ENCODE peak calls at places on chromosomes 4 and X, in seven cellular contexts. H, T, Z, B, S, I and Y are unnamed samples.

GRCh38 chr4:26346203-26346620 is 25.4 kb downstream of the RBPJ start:
- DNase-seq in T (no peak), Z (peak; percentile 37), S (peak; percentile 82), B (peak; percentile 42), I (no peak), H (no peak), Y (no peak)

GRCh38 chr4:101651778-101652177 is 138.8 kb upstream of the BANK1 start:
- DNase-seq in B (no peak), T (no peak), Z (no peak), I (peak; percentile 65), H (no peak), S (no peak), Y (peak; percentile 58)

GRCh38 chr4:177128306-177128705 is 181.4 kb upstream of the NEIL3 start:
- DNase-seq in T (no peak), B (peak; percentile 8), I (no peak), Z (peak; percentile 72), S (peak; percentile 84), H (no peak), Y (peak; percentile 90)

GRCh38 chrX:110210417-110211139 is 107.3 kb downstream of the AMMECR1 start:
- DNase-seq in Z (peak; percentile 67), T (no peak), I (no peak), B (peak; percentile 90), S (peak; percentile 73), H (peak; percentile 23), Y (peak; percentile 76)

GRCh38 chr4:82948647-82949204 is 48.2 kb downstream of the THAP9 start:
- DNase-seq in S (peak; percentile 58), T (no peak), H (no peak), I (no peak), Z (peak; percentile 73), B (peak; percentile 56), Y (peak; percentile 18)

GRCh38 chrX:49257846-49258748 is 6.4 kb downstream of the FOXP3 start:
- DNase-seq in Z (no peak), H (no peak), I (no peak), S (no peak), B (no peak), T (peak; percentile 49), Y (no peak)

GRCh38 chrX:23787745-23788118 is 4.8 kb downstream of the SAT1 start:
- DNase-seq in I (no peak), H (no peak), T (no peak), B (no peak), Z (no peak), S (no peak), Y (no peak)

GRCh38 chr4:114364857-114365256 is 233.8 kb upstream of the UGT8 start:
- DNase-seq in Z (peak; percentile 88), S (peak; percentile 79), T (no peak), I (no peak), B (peak; percentile 38), H (no peak), Y (peak; percentile 29)

GRCh38 chrX:18424482-18425198 is 768 bp upstream of the CDKL5 start:
- DNase-seq in H (no peak), B (peak; percentile 33), T (no peak), I (no peak), S (peak; percentile 35), Z (peak; percentile 52), Y (peak; percentile 29)

GRCh38 chr4:40038972-40039371 is 17.7 kb upstream of the N4BP2 start:
- DNase-seq in H (no peak), I (no peak), T (no peak), Z (no peak), B (peak; percentile 72), S (no peak), Y (peak; percentile 89)

GRCh38 chrX:139924069-139924695 is 8.7 kb downstream of the ATP11C start:
- DNase-seq in B (no peak), I (no peak), H (no peak), Z (no peak), T (no peak), S (no peak), Y (no peak)

GRCh38 chrX:110086916-110087484 is 84.1 kb downstream of the TMEM164 start:
- DNase-seq in S (peak; percentile 94), I (no peak), T (no peak), Z (peak; percentile 93), H (peak; percentile 39), B (peak; percentile 96), Y (peak; percentile 92)

GRCh38 chr4:8838911-8839431 is 32.7 kb downstream of the HMX1 start:
- DNase-seq in B (no peak), S (no peak), I (peak; percentile 21), Z (no peak), T (peak; percentile 61), H (no peak), Y (no peak)

DNA sequence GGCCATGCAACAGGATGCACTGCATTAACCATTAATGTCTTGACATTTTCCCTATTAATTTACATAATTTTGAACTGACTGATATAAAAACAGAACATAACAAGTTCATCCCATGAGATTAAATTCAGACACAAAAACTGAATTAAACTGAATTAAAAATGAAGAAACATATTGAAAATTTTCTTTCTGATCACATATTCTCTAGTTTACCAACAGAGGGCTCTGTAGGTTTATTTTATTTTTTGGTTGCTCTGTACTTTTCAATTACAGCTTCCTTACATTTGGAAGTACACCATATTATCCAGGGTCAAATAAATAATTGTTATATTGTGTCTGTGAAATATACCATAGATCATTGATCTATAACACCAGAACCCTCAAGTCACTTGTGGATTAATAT is 27.3 kb upstream of the CT83 start:
- DNase-seq in B (peak; percentile 8), T (no peak), Z (peak; percentile 4), S (peak; percentile 3), I (no peak), H (no peak), Y (peak; percentile 0)
- TF ChIP-seq CTCF in B (peak; percentile 39), T (no peak), Z (no peak), S (peak; percentile 16), I (peak; percentile 22), H (no peak), Y (no peak)

GRCh38 chr4:2402453-2402852 is 16.0 kb downstream of the ZFYVE28 start:
- DNase-seq in H (no peak), Z (peak; percentile 27), S (no peak), T (no peak), I (peak; percentile 7), B (no peak), Y (no peak)

GRCh38 chr4:2400841-2401609 is 17.4 kb downstream of the ZFYVE28 start:
- DNase-seq in B (no peak), H (no peak), Z (no peak), S (no peak), I (peak; percentile 39), T (no peak), Y (no peak)

GRCh38 chr4:2402941-2403340 is 15.5 kb downstream of the ZFYVE28 start:
- DNase-seq in H (no peak), I (peak; percentile 44), T (no peak), S (no peak), Z (no peak), B (no peak), Y (no peak)

GRCh38 chr4:2401610-2401983 is 16.8 kb downstream of the ZFYVE28 start:
- DNase-seq in H (no peak), B (no peak), T (no peak), I (no peak), Z (no peak), S (no peak), Y (no peak)

DNA sequence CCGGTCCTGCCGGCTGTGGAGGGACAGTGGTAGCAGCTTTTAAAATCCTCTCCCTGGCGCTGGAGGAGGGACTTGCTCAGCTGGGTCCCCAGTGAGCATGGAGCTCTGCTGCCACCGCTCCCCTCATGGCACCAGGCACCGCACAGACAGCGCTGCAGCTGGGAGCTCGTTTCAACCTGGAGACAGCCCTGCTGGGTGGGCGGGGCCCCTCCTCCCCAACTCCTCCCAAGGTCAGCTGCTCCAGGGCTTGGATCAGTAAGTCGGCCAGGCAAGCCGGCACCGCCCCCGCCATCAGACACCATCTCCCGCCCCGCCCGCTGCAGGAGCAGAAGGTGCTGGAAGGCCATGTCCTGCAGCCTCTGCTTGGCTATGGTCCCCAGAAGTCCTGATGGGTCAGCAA is 16.4 kb downstream of the ZFYVE28 start:
- DNase-seq in Z (peak; percentile 40), I (peak; percentile 86), H (no peak), T (peak; percentile 90), B (no peak), S (peak; percentile 55), Y (peak; percentile 55)
- H3K4me3 ChIP-seq in Z (peak overlapping the region; percentile 23), I (peak overlapping the region; percentile 54), H (peak overlapping the region; percentile 14), T (peak overlapping the region; percentile 29), B (peak overlapping the region; percentile 10), S (peak overlapping the region; percentile 37), Y (no peak overlapping the region)

GRCh38 chr4:138300616-138301015 is 58.5 kb upstream of the SLC7A11 start:
- DNase-seq in I (no peak), B (peak; percentile 21), Z (peak; percentile 44), T (no peak), S (no peak), H (no peak), Y (no peak)

GRCh38 chr4:138307319-138307718 is 65.2 kb upstream of the SLC7A11 start:
- DNase-seq in T (no peak), B (no peak), Z (no peak), I (no peak), H (no peak), S (no peak), Y (peak; percentile 12)

GRCh38 chr4:138297743-138298405 is 55.7 kb upstream of the SLC7A11 start:
- DNase-seq in I (no peak), Z (no peak), B (peak; percentile 2), H (no peak), T (no peak), S (no peak), Y (no peak)

GRCh38 chr4:138305055-138305454 is 62.9 kb upstream of the SLC7A11 start:
- DNase-seq in Z (no peak), B (no peak), T (no peak), I (no peak), S (no peak), H (no peak), Y (no peak)

GRCh38 chr4:138301536-138301935 is 59.4 kb upstream of the SLC7A11 start:
- DNase-seq in H (no peak), Z (no peak), S (no peak), T (no peak), B (no peak), I (no peak), Y (peak; percentile 28)
- TF ChIP-seq CTCF in H (no peak), Z (no peak), S (no peak), T (no peak), B (no peak), I (no peak), Y (no peak)

GRCh38 chr4:24980064-24980690 is 50.6 kb downstream of the LGI2 start:
- DNase-seq in B (peak; percentile 89), T (no peak), S (peak; percentile 82), Z (peak; percentile 81), H (peak; percentile 39), I (peak; percentile 56), Y (peak; percentile 62)

GRCh38 chr4:24975505-24975904 is 55.2 kb downstream of the LGI2 start:
- DNase-seq in T (no peak), Z (no peak), S (no peak), H (no peak), B (no peak), I (no peak), Y (no peak)

GRCh38 chr4:24978291-24979072 is 52.3 kb downstream of the LGI2 start:
- DNase-seq in B (peak; percentile 17), I (no peak), H (no peak), Z (no peak), T (no peak), S (no peak), Y (no peak)

GRCh38 chr4:24984602-24985532 is 45.9 kb downstream of the LGI2 start:
- DNase-seq in T (no peak), B (no peak), S (no peak), Z (no peak), H (no peak), I (no peak), Y (no peak)

DNA sequence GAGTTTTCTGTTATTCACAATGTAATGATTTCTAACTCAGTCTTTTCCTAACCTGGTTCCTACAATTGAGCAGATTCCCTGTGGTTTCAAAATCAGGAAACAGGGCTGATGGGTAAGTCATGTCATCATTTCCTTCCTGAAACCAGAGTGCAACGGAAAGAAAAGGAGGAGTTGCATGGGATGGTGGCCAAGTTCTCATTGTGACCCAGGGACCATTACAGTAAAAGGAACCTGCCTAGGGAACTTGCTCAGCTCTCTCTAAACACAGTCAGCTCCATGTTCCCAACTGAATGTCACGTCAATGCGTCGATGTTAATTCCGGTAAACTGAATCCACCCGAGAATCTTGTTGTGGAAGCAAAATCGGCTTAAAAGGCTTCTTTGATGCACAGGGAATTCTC is 51.2 kb downstream of the LGI2 start:
- DNase-seq in B (peak; percentile 50), H (no peak), S (peak; percentile 87), Z (peak; percentile 14), T (no peak), I (peak; percentile 65), Y (no peak)
- H3K4me3 ChIP-seq in B (peak overlapping the region; percentile 29), H (no peak overlapping the region), S (no peak overlapping the region), Z (no peak overlapping the region), T (no peak overlapping the region), I (peak overlapping the region; percentile 59), Y (no peak overlapping the region)